ENCODE peak calls at places on chromosomes 3 and 15, in eight cellular contexts. O, Q, C, E, Z, L, Y and P are unnamed samples. For H3K4me1, the result is how much of the 10 kb centered on the place peaks cover.

GRCh38 chr15:100740105-100740504 is 137.7 kb downstream of the ASB7 start:
- DNase-seq in C (no peak), Q (no peak), Z (no peak), E (no peak), L (peak), O (no peak), Y (no peak), P (no peak)

GRCh38 chr15:85129881-85130280 is 148.2 kb downstream of the PDE8A start:
- DNase-seq in E (no peak), L (no peak), O (no peak), Y (no peak), Z (no peak), Q (no peak), C (no peak), P (no peak)

GRCh38 chr15:51908312-51908711 is 63.3 kb downstream of the LEO1 start:
- DNase-seq in Y (no peak), L (peak), O (no peak), Q (no peak), Z (no peak), E (no peak), C (no peak), P (no peak)

GRCh38 chr3:182241777-182242556 is 530.2 kb downstream of the SOX2 start:
- DNase-seq in L (no peak), Y (no peak), Q (peak), O (no peak), E (no peak), C (peak), Z (no peak), P (peak)

GRCh38 chr15:55799287-55800212 is 56.6 kb upstream of the PRTG start:
- DNase-seq in L (peak), E (no peak), O (no peak), Q (peak), C (peak), Y (no peak), Z (peak), P (no peak)

GRCh38 chr3:3209057-3209456 is 29.6 kb upstream of the CRBN start:
- DNase-seq in C (no peak), Y (no peak), L (no peak), E (no peak), Z (no peak), O (no peak), Q (no peak), P (no peak)

GRCh38 chr3:43215138-43215537 is 71.2 kb upstream of the SNRK start:
- DNase-seq in L (no peak), Y (no peak), E (no peak), Z (no peak), Q (no peak), C (no peak), O (no peak), P (no peak)

GRCh38 chr15:58988011-58988785 is 735 bp downstream of the RNF111 start:
- DNase-seq in C (peak), Y (peak), O (no peak), L (peak), E (peak), Z (peak), Q (peak), P (peak)

GRCh38 chr15:60442031-60442665 is 36.8 kb downstream of the ICE2 start:
- DNase-seq in E (no peak), C (no peak), L (no peak), Z (no peak), Y (no peak), Q (no peak), O (no peak), P (no peak)
- H3K27ac ChIP-seq in E (no peak), C (no peak), L (no peak), Z (peak), Y (no peak), Q (no peak), O (no peak), P (no peak)

DNA sequence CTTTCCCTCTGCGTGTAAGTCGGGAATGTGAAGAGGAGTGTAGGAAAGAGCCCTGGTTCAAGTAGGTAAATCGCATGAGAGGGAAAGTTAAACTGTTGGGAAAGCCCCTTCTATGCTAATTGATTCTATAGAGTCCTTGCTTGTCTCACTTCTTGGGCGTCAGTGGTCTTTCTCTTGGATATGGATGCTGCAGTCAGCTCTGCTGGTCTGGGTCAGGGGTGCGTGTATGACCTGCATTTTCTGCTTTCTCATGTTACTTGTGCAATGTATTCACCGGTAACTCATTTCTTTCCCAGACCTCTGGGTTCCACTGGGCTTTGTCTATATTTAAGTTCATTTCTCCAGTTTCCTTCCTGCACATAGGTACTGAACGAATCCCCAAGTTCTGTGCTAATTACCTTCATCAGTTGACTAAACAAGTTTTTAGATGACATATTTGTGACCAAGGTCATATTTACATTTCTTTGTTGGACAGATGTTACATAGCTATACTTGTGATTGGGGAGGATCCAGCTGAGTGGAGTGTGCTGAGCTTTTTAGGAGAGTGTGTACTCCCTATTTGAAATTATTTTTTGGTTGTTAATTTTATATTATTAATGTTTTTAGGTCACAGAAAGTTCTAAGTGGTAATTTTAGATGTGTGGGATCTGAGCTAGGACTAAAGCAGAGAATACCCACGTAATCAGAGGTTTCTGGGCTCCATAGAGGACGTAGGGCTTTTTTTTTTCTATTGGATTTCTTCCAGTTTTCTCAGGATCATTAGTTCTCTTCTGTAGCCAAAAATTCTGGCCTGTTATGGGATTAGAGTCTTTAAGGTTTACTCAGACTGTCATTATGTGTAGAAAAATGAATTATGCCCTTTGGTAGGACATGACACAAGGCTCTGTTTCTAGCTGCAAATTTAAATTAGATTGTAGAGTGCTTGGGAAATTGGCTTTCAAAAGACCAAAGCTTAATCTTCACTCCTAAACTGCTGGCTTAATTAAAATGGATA is 1.6 kb downstream of the SETD5 start:
- DNase-seq in Q (peak), L (peak), E (no peak), O (no peak), Y (no peak), C (peak), Z (no peak), P (no peak)
- TF ChIP-seq POLR2A in Q (no peak), L (peak), E (no peak), O (no peak), Y (no peak), C (no peak), Z (no peak), P (no peak)

GRCh38 chr15:65082303-65082958 is 5.9 kb downstream of the KBTBD13 start:
- DNase-seq in C (no peak), Z (peak), O (no peak), Y (peak), L (no peak), E (no peak), Q (no peak), P (peak)
- H3K4me1 ChIP-seq in C (under half), Z (under half), O (under half), Y (under half), L (under half), E (under half), Q (under half), P (under half)

GRCh38 chr3:27352047-27352446 is 17.1 kb downstream of the NEK10 start:
- DNase-seq in Z (no peak), Q (no peak), L (no peak), O (no peak), E (no peak), Y (no peak), C (no peak), P (no peak)
- H3K27ac ChIP-seq in Z (no peak), Q (no peak), L (no peak), O (no peak), E (no peak), Y (no peak), C (no peak), P (no peak)